ENCODE peak calls at places on chromosomes 16 and 17, in nine cellular contexts. W is lung, V is ovary, C is SK-N-SH, K is choroid plexus epithelial cell, X is cardiac fibroblast, Q is H7, U is Peyer's patch, M is A549. F is an unnamed sample.

GRCh38 chr17:7717756-7718350 is 309 bp downstream of the DNAH2 start:
- DNase-seq in U (no peak), M (no peak), C (no peak), Q (no peak), W (no peak), K (peak), X (no peak), V (no peak), F (no peak)

GRCh38 chr17:52790359-52790955 is 631.9 kb upstream of the CA10 start:
- DNase-seq in X (peak), V (no peak), K (no peak), M (no peak), W (no peak), C (no peak), Q (no peak), U (no peak), F (no peak)

GRCh38 chr17:77280304-77280910 is 139.6 kb downstream of the SEC14L1 start:
- DNase-seq in V (no peak), U (no peak), W (no peak), Q (peak), K (no peak), M (no peak), C (peak), X (peak), F (no peak)

GRCh38 chr16:47779201-47780016 is 318.3 kb downstream of the PHKB start:
- DNase-seq in X (peak), M (peak), U (no peak), V (no peak), C (no peak), Q (no peak), W (no peak), K (peak), F (peak)

GRCh38 chr17:77831497-77832179 is 126.9 kb upstream of the TNRC6C start:
- DNase-seq in W (no peak), U (no peak), X (peak), C (peak), M (no peak), V (no peak), Q (peak), K (peak), F (no peak)

GRCh38 chr17:67879662-67880061 is 54.4 kb downstream of the BPTF start:
- DNase-seq in X (no peak), C (no peak), M (no peak), K (no peak), Q (no peak), V (no peak), W (no peak), U (no peak), F (no peak)

GRCh38 chr16:25066747-25067631 is 44.6 kb upstream of the LCMT1 start:
- DNase-seq in W (peak), K (peak), C (peak), M (peak), V (peak), U (peak), X (peak), Q (peak), F (no peak)

GRCh38 chr17:50501054-50501453 is 7.2 kb upstream of the MYCBPAP start:
- DNase-seq in V (no peak), Q (no peak), X (peak), K (peak), W (no peak), M (peak), U (peak), C (peak), F (no peak)

GRCh38 chr17:49299996-49300395 is 62.1 kb downstream of the ZNF652 start:
- DNase-seq in W (no peak), C (no peak), X (no peak), M (no peak), Q (no peak), K (no peak), U (no peak), V (no peak), F (no peak)

GRCh38 chr17:57305918-57306317 is 49.6 kb downstream of the MSI2 start:
- DNase-seq in W (no peak), X (no peak), K (no peak), U (no peak), M (no peak), V (no peak), Q (no peak), C (no peak), F (no peak)

GRCh38 chr17:78708510-78708973 is 73.5 kb downstream of the CYTH1 start:
- DNase-seq in W (peak), X (peak), V (peak), C (peak), M (peak), Q (peak), K (peak), U (peak), F (peak)

GRCh38 chr17:55793272-55793671 is 42.4 kb downstream of the PCTP start:
- DNase-seq in W (no peak), X (no peak), M (no peak), U (no peak), Q (no peak), K (no peak), V (no peak), C (no peak), F (no peak)

GRCh38 chr16:58085584-58086251 is 43.5 kb downstream of the CFAP20 start:
- DNase-seq in V (no peak), K (no peak), Q (no peak), U (no peak), W (no peak), C (peak), X (no peak), M (no peak), F (no peak)

GRCh38 chr17:70168979-70169706 is at the start of gene KCNJ2:
- DNase-seq in K (peak), V (peak), M (peak), U (peak), Q (peak), C (peak), X (peak), W (peak), F (peak)

GRCh38 chr16:12529582-12529981 is 274.1 kb downstream of the CPPED1 start:
- DNase-seq in U (no peak), W (no peak), K (no peak), Q (no peak), C (no peak), X (no peak), M (no peak), V (no peak), F (no peak)

GRCh38 chr17:16287563-16288027 is 65.7 kb downstream of the CENPV start:
- DNase-seq in U (peak), V (peak), X (peak), C (no peak), W (no peak), K (peak), Q (no peak), M (peak), F (peak)

GRCh38 chr17:16286947-16287562 is 66.2 kb downstream of the CENPV start:
- DNase-seq in W (no peak), V (peak), U (peak), Q (peak), M (peak), C (no peak), X (peak), K (peak), F (no peak)

GRCh38 chr17:16283705-16284104 is 66.7 kb downstream of the PIGL start:
- DNase-seq in U (no peak), W (no peak), V (no peak), K (peak), M (peak), X (peak), C (no peak), Q (no peak), F (no peak)

GRCh38 chr17:16285646-16286008 is 67.6 kb downstream of the CENPV start:
- DNase-seq in K (no peak), Q (no peak), U (no peak), C (no peak), W (no peak), V (no peak), X (no peak), M (no peak), F (no peak)

GRCh38 chr17:16286009-16286946 is 67.0 kb downstream of the CENPV start:
- DNase-seq in X (peak), Q (peak), K (peak), W (peak), C (peak), U (peak), V (peak), M (peak), F (peak)
- H3K4me3 ChIP-seq in X (peak), Q (peak), K (peak), W (no peak), C (peak), U (no peak), V (peak), M (no peak), F (peak)

GRCh38 chr17:30363715-30364202 is 15.0 kb upstream of the CPD start:
- DNase-seq in V (no peak), M (no peak), X (peak), W (peak), U (peak), Q (no peak), C (no peak), K (peak), F (peak)
- H3K4me3 ChIP-seq in V (no peak), M (no peak), X (no peak), W (no peak), U (no peak), Q (no peak), C (no peak), K (no peak), F (no peak)

GRCh38 chr16:46686815-46687473 is 2.0 kb downstream of the VPS35 start:
- DNase-seq in W (no peak), C (no peak), X (no peak), Q (no peak), U (no peak), V (no peak), K (no peak), M (no peak), F (no peak)
- H3K4me3 ChIP-seq in W (no peak), C (peak), X (no peak), Q (no peak), U (no peak), V (no peak), K (peak), M (no peak), F (no peak)

DNA sequence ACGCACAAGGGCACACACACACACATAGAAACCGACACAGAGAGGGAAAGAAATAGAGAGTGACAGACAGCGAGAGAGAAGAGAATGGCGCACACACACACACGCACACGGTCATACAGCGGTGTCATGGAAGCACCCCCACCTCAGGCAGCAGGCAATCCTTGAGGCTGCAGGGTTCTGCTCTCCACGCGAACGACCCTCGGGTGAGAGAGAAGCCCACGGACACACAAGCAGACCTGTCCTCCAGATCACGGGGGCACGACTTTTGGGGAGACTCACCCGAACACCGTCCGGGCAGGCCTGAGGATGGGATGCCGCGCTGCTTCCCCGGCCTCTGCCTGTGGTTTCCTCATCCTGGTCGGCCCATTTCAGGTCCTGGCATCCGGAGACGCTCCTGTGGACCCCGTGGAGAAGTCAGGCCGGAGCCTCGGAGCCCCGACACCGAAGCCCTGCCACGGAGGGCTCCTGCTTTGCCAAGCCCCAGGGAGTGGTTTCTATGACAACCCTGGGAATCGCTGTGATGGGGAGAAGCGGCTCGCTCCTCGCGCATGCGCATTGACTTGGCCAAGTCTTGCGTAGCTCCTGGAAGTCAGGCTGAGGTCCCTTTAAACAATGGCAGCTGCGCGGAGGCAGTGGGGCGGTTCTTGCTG is 118.2 kb upstream of the KCNJ18 start:
- DNase-seq in C (peak), W (no peak), K (peak), X (peak), M (no peak), U (no peak), Q (no peak), V (peak), F (peak)
- H3K4me3 ChIP-seq in C (peak), W (peak), K (peak), X (peak), M (no peak), U (peak), Q (no peak), V (peak), F (peak)

F was measured in Jurkat, Clone E6-1.